ENCODE peak calls at places on chromosomes 7 and 10, in five cellular contexts. L, R, O, C and U are unnamed samples.

GRCh38 chr7:120860151-120860550 is 2.2 kb upstream of the TSPAN12 start:
- DNase-seq in O (no peak), L (no peak), R (no peak), C (no peak), U (no peak)

GRCh38 chr10:92407305-92408016 is 116.5 kb downstream of the MARCHF5 start:
- DNase-seq in O (no peak), L (peak), C (no peak), R (no peak), U (no peak)

GRCh38 chr10:24685958-24686540 is 37.6 kb downstream of the ARHGAP21 start:
- DNase-seq in C (peak), L (no peak), R (peak), O (no peak), U (no peak)

GRCh38 chr7:157523371-157523765 is 186.6 kb downstream of the DNAJB6 start:
- DNase-seq in O (no peak), C (no peak), R (no peak), L (no peak), U (no peak)

GRCh38 chr10:113566888-113567287 is 14.0 kb downstream of the HABP2 start:
- DNase-seq in C (no peak), R (no peak), L (no peak), O (no peak), U (no peak)

GRCh38 chr7:84613411-84613810 is 418.8 kb upstream of the SEMA3A start:
- DNase-seq in L (no peak), C (no peak), R (no peak), O (no peak), U (no peak)

GRCh38 chr10:26334932-26335573 is 103.1 kb upstream of the APBB1IP start:
- DNase-seq in C (peak), O (no peak), L (no peak), R (no peak), U (peak)

GRCh38 chr10:131233611-131234258 is 77.8 kb downstream of the TCERG1L start:
- DNase-seq in C (no peak), L (no peak), O (no peak), R (no peak), U (no peak)

GRCh38 chr10:613661-614340 is 75.7 kb downstream of the DIP2C start:
- DNase-seq in C (no peak), O (no peak), R (no peak), L (no peak), U (no peak)

GRCh38 chr10:110610308-110610774 is 33.8 kb upstream of the RBM20 start:
- DNase-seq in L (peak), O (no peak), R (peak), C (peak), U (no peak)

GRCh38 chr7:2508327-2509231 is 11.0 kb upstream of the LFNG start:
- DNase-seq in C (peak), R (no peak), L (peak), O (peak), U (no peak)

GRCh38 chr7:151113344-151114150 is 27.3 kb downstream of the AGAP3 start:
- DNase-seq in R (peak), L (peak), C (peak), O (peak), U (peak)

GRCh38 chr10:116268976-116269375 is 4.0 kb downstream of the GFRA1 start:
- DNase-seq in L (no peak), C (no peak), R (no peak), O (no peak), U (peak)

GRCh38 chr10:120451968-120452367 is 5.1 kb upstream of the PLPP4 start:
- DNase-seq in O (no peak), L (no peak), R (no peak), C (no peak), U (no peak)

GRCh38 chr10:128854965-128855364 is 612.1 kb upstream of the MGMT start:
- DNase-seq in O (no peak), L (no peak), C (peak), R (no peak), U (no peak)

GRCh38 chr10:112517381-112517976 is 70.5 kb downstream of the VTI1A start:
- DNase-seq in R (no peak), C (no peak), O (no peak), L (peak), U (no peak)

GRCh38 chr7:158443014-158443687 is 144.5 kb downstream of the PTPRN2 start:
- DNase-seq in C (no peak), O (no peak), R (no peak), L (no peak), U (no peak)

GRCh38 chr7:25663877-25664276 is 435.6 kb upstream of the NPVF start:
- DNase-seq in O (no peak), C (no peak), R (no peak), L (no peak), U (no peak)

GRCh38 chr7:47444376-47445098 is 137.4 kb downstream of the TNS3 start:
- DNase-seq in O (no peak), C (peak), R (no peak), L (no peak), U (no peak)

GRCh38 chr7:94561841-94562514 is 52.4 kb downstream of the CASD1 start:
- DNase-seq in C (peak), O (no peak), L (no peak), R (no peak), U (no peak)

GRCh38 chr7:152859781-152860191 is 100.2 kb downstream of the ACTR3B start:
- DNase-seq in R (no peak), L (no peak), C (no peak), O (no peak), U (no peak)

GRCh38 chr10:17989908-17990767 is 38.4 kb downstream of the SLC39A12 start:
- DNase-seq in C (peak), O (no peak), L (peak), R (no peak), U (no peak)

GRCh38 chr10:11874568-11875182 is 51.5 kb downstream of the PROSER2 start:
- DNase-seq in L (peak), C (peak), R (no peak), O (no peak), U (peak)

GRCh38 chr7:158407581-158408331 is 179.9 kb downstream of the PTPRN2 start:
- DNase-seq in R (no peak), L (no peak), O (no peak), C (peak), U (peak)

GRCh38 chr7:20722941-20723340 is 63.7 kb downstream of the SP8 start:
- DNase-seq in R (no peak), L (no peak), C (no peak), O (no peak), U (no peak)

GRCh38 chr7:80284848-80285247 is 150.2 kb downstream of the GNAI1 start:
- DNase-seq in O (peak), C (peak), R (peak), L (no peak), U (no peak)

GRCh38 chr10:74460812-74461211 is 309.8 kb downstream of the ADK start:
- DNase-seq in C (peak), L (no peak), R (no peak), O (no peak), U (no peak)

GRCh38 chr7:67484244-67484751 is 487.7 kb downstream of the TYW1 start:
- DNase-seq in L (peak), R (peak), C (peak), O (peak), U (peak)

GRCh38 chr10:93095225-93095624 is 21.5 kb downstream of the CYP26A1 start:
- DNase-seq in R (no peak), L (no peak), O (no peak), C (no peak), U (no peak)

GRCh38 chr10:118832242-118832651 is 77.5 kb upstream of the CACUL1 start:
- DNase-seq in C (no peak), R (no peak), O (no peak), L (no peak), U (no peak)

GRCh38 chr10:31288961-31289360 is 30.1 kb upstream of the ZEB1 start:
- DNase-seq in L (no peak), C (no peak), R (no peak), O (no peak), U (no peak)

GRCh38 chr7:98309566-98309965 is 28.1 kb downstream of the BRI3 start:
- DNase-seq in C (no peak), L (no peak), R (no peak), O (no peak), U (no peak)

GRCh38 chr10:117503170-117503885 is 39.2 kb upstream of the EMX2 start:
- DNase-seq in C (no peak), O (no peak), L (no peak), R (no peak), U (no peak)

GRCh38 chr7:155276800-155277375 is 20.8 kb upstream of the INSIG1 start:
- DNase-seq in O (no peak), R (no peak), C (no peak), L (no peak), U (peak)

GRCh38 chr7:83808982-83809381 is 160.0 kb upstream of the SEMA3E start:
- DNase-seq in L (no peak), C (no peak), R (no peak), O (no peak), U (no peak)

GRCh38 chr7:28957064-28957821 is 887 bp downstream of the TRIL start:
- DNase-seq in R (no peak), C (peak), O (no peak), L (no peak), U (no peak)

GRCh38 chr7:28956608-28957063 is 1.5 kb downstream of the TRIL start:
- DNase-seq in R (no peak), O (no peak), C (peak), L (no peak), U (no peak)

GRCh38 chr7:28954936-28955335 is 3.2 kb downstream of the TRIL start:
- DNase-seq in L (no peak), O (no peak), C (no peak), R (no peak), U (no peak)

GRCh38 chr7:28955356-28955722 is 2.8 kb downstream of the TRIL start:
- DNase-seq in R (no peak), C (no peak), L (no peak), O (no peak), U (no peak)

GRCh38 chr7:28955723-28956607 is 2.2 kb downstream of the TRIL start:
- DNase-seq in O (no peak), C (peak), R (no peak), L (no peak), U (no peak)
- TF ChIP-seq CTCF in O (peak), C (peak), R (peak), L (peak), U (peak)

DNA sequence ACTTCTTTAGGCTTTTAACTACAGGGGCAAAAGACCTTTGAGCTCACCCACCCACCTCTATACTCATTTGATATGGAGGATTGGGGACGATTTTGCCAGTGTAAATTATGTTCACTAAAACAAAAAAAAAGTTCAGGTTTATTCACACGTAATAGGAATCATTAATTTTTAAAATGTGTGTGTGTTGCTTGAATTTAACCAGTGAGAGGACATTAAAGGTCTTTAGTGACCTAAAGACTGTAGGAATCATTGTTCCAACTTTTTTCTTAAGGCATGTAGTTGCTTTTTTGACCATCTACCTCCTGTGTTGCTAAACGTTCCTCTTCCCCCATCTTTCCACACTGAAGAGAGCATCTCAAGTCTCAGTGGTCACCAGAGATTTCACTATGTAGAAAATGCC is 1.1 kb downstream of the SSBP1 start:
- DNase-seq in L (no peak), R (no peak), C (no peak), O (no peak), U (no peak)
- H3K4me3 ChIP-seq in L (peak), R (peak), C (peak), O (peak), U (peak)

GRCh38 chr10:133219782-133220181 is 10.2 kb upstream of the UTF1 start:
- DNase-seq in O (no peak), L (no peak), C (no peak), R (no peak), U (no peak)
- TF ChIP-seq CTCF in O (no peak), L (no peak), C (no peak), R (no peak), U (no peak)

DNA sequence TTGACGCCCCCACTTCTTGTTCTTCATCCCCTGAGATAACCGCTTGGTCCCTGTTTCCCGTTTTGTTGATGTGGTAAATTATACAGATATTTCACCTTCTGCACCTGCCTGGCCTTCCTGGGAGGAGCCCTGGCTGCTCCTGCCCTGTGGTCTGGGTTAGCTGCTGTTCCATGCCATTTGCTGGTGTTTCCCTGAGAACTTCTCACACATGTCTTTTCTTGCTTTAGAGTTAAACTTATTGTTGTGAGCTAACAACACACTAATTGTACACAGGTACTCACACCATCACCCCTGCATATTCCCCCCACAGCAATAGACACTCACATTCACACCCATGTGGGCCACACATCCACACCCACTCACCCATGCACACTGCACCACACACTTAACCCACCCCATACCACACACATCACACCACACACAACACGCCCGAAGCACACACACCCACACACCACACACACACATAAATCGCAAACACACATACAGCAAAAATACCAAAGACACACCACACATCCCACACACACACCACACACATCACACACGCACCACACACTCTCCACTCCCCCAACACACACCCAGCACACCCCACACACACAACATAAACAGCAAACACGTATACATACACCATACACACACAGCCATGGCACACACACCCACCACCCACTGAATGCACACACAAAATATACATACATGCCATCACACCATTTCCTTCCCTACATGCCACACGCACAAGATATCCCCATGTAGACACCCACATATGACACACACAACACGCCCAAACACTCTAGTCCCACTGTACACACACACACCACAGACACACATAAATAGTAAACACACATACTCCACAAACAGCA is 19.4 kb upstream of the ANTXRL start:
- DNase-seq in R (no peak), L (no peak), C (no peak), O (no peak), U (no peak)
- H3K4me3 ChIP-seq in R (no peak), L (no peak), C (no peak), O (no peak), U (no peak)

DNA sequence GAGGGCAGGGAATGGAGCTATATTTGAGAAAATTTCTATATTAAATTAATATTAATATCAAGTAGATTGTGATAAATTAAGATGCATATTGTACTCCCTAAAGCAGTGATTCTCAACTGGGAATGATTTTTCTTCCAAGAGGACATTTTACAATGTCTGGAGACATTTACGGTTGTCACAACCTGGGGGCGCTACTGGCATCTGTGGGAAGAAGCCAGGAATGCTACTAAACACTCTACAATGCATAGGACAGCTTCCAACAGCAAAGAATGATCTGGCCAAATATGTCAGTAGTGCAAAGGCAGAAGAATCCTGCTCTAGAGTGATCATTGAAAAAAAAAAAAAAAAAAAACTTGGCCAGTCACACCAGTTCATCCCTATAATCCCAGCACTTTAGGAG is 100.0 kb downstream of the LSM5 start:
- DNase-seq in R (no peak), O (no peak), L (peak), C (no peak), U (no peak)
- TF ChIP-seq CTCF in R (no peak), O (no peak), L (no peak), C (no peak), U (no peak)

DNA sequence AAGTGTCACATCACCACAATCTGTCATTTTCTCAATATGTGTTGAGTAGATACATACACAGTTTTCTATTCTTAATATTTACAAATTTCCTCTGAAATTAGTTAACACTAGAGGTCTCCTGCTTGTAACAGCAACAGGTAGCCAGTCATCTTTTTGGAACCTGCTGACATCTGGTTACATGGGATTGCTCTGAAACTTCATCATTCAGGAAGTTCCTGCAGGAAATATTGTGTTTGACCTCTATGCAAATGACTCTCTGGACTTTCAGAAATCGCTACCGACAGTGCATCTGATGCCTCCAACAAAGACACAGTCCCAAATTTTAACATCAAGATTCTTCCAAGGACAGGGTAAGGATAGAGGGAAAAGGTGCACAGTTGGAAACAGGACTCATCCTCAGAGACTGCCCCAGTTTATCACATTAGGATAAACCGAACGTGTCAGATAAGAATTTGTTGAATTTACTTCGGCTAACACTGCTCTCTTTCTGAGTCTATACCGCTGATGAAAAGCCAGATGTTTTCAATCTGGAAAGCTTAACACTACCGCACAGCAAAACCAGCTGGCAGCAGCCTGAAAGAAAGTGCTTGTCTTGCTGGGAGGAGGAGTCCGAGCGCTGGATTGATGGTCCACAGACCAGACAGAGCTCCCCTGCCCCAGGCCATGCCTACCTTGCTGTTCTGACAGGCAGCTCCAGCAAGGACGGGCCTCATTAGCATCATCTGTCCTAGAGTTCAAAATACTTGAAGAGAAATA is 633.4 kb downstream of the PARD3 start:
- DNase-seq in O (no peak), C (peak), R (peak), L (no peak), U (no peak)
- H3K4me3 ChIP-seq in O (no peak), C (no peak), R (no peak), L (no peak), U (no peak)

DNA sequence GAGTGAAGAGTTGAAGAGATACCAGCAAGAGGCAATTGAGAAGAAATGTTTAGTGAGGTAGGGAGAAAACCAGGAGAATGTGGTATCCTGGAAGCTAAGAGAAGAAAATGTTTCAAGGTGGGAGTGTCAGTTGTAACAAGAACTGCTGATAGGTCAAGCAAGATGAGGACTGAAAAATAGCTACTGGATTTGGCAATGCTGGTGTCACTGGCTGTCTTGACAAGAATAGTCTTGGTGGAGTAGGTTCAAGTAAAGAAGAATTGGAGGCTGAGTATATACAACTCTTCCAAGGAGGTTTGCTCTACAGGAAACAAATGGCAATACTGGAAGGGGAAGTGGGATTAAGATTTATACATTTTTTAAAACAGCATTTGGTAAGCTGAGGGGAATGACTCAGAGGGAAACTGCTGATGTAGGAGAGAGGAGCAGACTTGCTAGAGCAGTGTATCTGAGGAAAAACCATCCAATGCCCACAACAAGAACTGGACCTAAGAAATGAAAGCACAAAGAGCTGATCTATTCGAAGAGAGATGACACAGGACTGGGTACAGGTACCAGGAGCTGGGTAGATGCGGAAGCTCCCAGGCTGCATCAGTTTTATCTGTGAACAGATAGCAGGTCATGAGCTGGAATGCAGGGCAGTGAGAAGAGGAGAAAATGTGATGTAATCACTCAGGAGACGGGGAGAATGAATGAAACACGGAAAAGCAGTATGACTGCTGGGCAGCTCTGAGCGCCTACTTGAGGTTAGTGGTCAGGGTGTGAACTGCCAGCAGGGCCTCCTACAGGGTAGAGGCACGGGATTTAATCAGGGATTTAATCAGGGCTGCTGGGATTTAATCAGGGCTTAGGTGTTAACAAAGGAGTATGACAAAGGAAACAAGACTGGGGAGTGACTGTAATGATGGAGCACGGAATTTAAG is 34.5 kb downstream of the FAM25A start:
- DNase-seq in R (peak), L (no peak), O (peak), C (peak), U (no peak)
- TF ChIP-seq CTCF in R (peak), L (no peak), O (peak), C (peak), U (no peak)

DNA sequence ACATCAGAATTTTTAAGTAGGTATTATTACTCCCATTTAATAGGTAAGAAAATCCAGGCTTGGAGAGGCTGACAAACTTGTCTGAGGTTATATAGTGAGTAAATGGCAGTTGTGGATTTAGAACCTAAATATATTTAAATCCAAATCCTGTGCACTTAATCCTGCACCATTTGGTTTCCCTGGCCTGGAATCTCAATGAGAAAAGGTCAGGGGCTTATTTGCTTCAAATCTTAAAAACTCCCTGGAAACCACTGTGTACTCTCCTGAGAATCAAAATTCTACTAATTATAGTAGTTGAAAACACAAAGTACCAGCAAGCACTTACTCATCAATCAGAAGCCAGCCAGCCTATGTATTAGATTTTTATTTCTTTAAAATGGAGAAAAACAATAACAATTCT is 97.7 kb downstream of the DNMBP start:
- DNase-seq in R (no peak), C (no peak), L (no peak), O (no peak), U (no peak)
- H3K4me3 ChIP-seq in R (no peak), C (no peak), L (no peak), O (no peak), U (no peak)